ENCODE peak calls at places on chromosome 7, in seven cellular contexts. Y is foreskin keratinocyte, V is lung, O is natural killer cell, E is neural progenitor cell, F is Calu3, X is glutamatergic neuron. P is an unnamed sample.

GRCh38 chr7:157627646-157628045 is 290.8 kb downstream of the DNAJB6 start:
- DNase-seq in F (no peak), E (no peak), V (no peak), Y (no peak), X (no peak), O (no peak), P (no peak)

GRCh38 chr7:140062528-140063299 is at the start of gene PARP12:
- DNase-seq in V (peak), Y (peak), E (peak), O (peak), F (peak), X (peak), P (peak)

GRCh38 chr7:34011017-34011680 is 105.8 kb downstream of the BMPER start:
- DNase-seq in O (no peak), Y (no peak), V (no peak), E (no peak), F (no peak), X (no peak), P (no peak)

GRCh38 chr7:5627745-5628547 is 153.5 kb downstream of the RNF216 start:
- DNase-seq in F (no peak), Y (no peak), E (no peak), V (no peak), X (no peak), O (no peak), P (no peak)

GRCh38 chr7:152565731-152566130 is 110.2 kb downstream of the XRCC2 start:
- DNase-seq in O (no peak), F (no peak), E (no peak), Y (no peak), X (no peak), V (no peak), P (no peak)

GRCh38 chr7:17392846-17393245 is 94.4 kb downstream of the AHR start:
- DNase-seq in O (no peak), F (no peak), Y (no peak), E (no peak), V (no peak), X (no peak), P (no peak)

GRCh38 chr7:132298782-132299181 is 277.5 kb downstream of the PLXNA4 start:
- DNase-seq in V (no peak), E (no peak), O (no peak), F (no peak), Y (no peak), X (no peak), P (no peak)

GRCh38 chr7:13551503-13551902 is 438.0 kb downstream of the ETV1 start:
- DNase-seq in E (no peak), Y (no peak), F (no peak), V (no peak), O (no peak), X (no peak), P (no peak)

GRCh38 chr7:101216860-101217387 is 457 bp downstream of the PLOD3 start:
- DNase-seq in X (no peak), O (peak), F (no peak), E (peak), Y (no peak), V (no peak), P (no peak)

GRCh38 chr7:18429547-18429946 is 66.0 kb upstream of the HDAC9 start:
- DNase-seq in X (no peak), O (no peak), V (no peak), F (no peak), Y (peak), E (no peak), P (no peak)

GRCh38 chr7:30843741-30844482 is 67.7 kb upstream of the AQP1 start:
- DNase-seq in Y (no peak), F (no peak), X (no peak), V (no peak), E (no peak), O (no peak), P (no peak)

GRCh38 chr7:38283107-38283506 is 9.7 kb upstream of the TARP start:
- DNase-seq in O (no peak), X (no peak), F (no peak), E (no peak), Y (no peak), V (no peak), P (no peak)

GRCh38 chr7:28354601-28355062 is 57.7 kb upstream of the CREB5 start:
- DNase-seq in V (no peak), E (peak), F (peak), X (no peak), Y (peak), O (no peak), P (no peak)

GRCh38 chr7:36064676-36065075 is 88.4 kb upstream of the EEPD1 start:
- DNase-seq in Y (no peak), F (no peak), X (no peak), V (no peak), O (no peak), E (no peak), P (no peak)

GRCh38 chr7:49980414-49980813 is 112.6 kb downstream of the ZPBP start:
- DNase-seq in O (no peak), V (no peak), X (peak), F (no peak), E (peak), Y (no peak), P (no peak)

GRCh38 chr7:155001756-155002410 is 1.0 kb downstream of the PAXIP1 start:
- DNase-seq in Y (no peak), V (no peak), X (peak), O (no peak), F (peak), E (no peak), P (no peak)

GRCh38 chr7:149811221-149811620 is 27.0 kb upstream of the ZNF862 start:
- DNase-seq in E (no peak), X (no peak), O (no peak), Y (no peak), V (no peak), F (no peak), P (no peak)
- TF ChIP-seq CTCF in E (peak), X (no peak), O (no peak), Y (peak), V (no peak), F (no peak), P (no peak)

DNA sequence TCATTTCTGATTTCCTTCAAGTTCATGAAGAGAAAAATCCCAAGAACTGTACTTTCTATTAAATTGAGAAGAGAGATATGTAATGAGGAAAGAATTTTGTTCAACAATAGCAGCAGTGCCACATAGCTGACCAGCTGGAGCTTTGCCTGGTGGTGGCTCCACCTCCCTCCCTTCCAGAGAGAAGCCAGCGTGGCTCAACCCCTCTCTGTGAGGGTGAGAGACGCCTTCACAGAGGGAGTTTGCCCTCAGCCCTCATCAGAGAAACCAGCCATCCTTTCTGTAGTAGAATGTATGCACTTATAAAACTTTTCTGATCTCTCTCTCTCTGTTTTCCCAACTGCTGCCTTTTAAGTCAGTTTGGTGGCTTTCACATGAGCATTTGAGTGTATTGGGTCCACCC is 20.5 kb upstream of the COL1A2 start:
- DNase-seq in X (peak), Y (no peak), V (peak), E (peak), F (no peak), O (no peak), P (no peak)
- TF ChIP-seq CTCF in X (no peak), Y (no peak), V (no peak), E (no peak), F (no peak), O (no peak), P (no peak)

DNA sequence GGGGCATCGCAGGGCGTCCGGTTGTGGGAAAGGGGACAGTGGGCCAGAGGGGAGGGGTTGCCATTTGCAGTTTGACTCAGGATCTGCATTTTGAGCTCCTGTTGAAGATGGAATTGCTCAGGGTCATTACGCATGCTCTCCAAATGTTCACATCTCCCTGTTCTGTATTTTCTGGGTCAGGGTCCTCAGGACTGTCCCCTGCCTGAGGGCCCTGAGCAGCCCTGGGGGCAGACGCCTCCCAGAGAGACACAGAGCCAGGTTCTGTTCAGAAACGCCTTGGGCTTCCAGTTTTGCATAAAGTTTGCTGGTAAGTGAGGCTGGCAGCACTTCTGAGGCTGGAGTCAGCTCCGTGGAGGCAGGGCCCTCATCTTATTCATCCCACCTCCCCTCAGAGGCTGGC is 34.1 kb upstream of the NUB1 start:
- DNase-seq in V (no peak), X (no peak), E (no peak), O (no peak), F (no peak), Y (no peak), P (no peak)
- TF ChIP-seq CTCF in V (no peak), X (no peak), E (no peak), O (no peak), F (no peak), Y (no peak), P (no peak)

GRCh38 chr7:7766671-7767070 is 48.3 kb upstream of the RPA3 start:
- DNase-seq in E (no peak), O (no peak), F (no peak), X (no peak), V (no peak), Y (no peak), P (no peak)

GRCh38 chr7:7765422-7765821 is 47.0 kb upstream of the RPA3 start:
- DNase-seq in O (no peak), X (no peak), F (peak), E (no peak), Y (no peak), V (no peak), P (no peak)

GRCh38 chr7:7761974-7762769 is 43.8 kb upstream of the RPA3 start:
- DNase-seq in O (no peak), F (no peak), V (no peak), E (no peak), X (no peak), Y (peak), P (no peak)

GRCh38 chr7:7761340-7761973 is 43.0 kb upstream of the RPA3 start:
- DNase-seq in O (no peak), X (no peak), F (no peak), Y (no peak), E (no peak), V (no peak), P (no peak)

DNA sequence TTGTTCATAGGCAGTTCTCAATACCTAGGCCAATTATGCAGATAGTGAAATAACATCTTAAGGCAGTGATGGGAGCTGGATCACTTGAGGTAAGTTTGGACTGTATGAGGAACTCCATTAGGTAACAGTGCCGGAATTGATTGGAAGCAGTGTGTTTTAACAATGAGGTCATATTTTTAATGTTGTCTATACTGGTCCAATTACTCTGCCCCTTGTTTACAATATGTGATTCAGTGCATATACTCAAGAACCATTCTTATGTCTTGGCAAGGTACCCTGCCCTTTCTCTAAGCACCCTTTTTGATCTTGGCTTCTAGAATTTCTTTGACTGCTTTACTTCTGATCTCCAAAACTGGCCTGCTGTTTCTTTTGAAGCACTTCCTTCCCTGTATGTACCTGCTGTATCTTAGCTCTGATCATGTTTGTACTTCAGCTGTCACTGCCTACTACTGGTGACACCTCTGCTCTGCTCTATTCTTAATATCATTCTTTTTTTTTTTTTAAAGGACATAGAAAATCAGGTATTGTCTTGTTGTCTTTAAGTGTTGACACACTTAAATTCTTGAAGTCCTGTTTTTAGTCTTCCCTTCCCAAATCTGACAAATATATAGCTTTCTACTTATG is 46.2 kb upstream of the RPA3 start:
- DNase-seq in E (no peak), F (no peak), V (no peak), Y (no peak), O (no peak), X (no peak), P (no peak)
- TF ChIP-seq CTCF in E (no peak), F (no peak), V (no peak), Y (no peak), O (no peak), X (no peak), P (no peak)

GRCh38 chr7:3464900-3465622 is 164.0 kb downstream of the SDK1 start:
- DNase-seq in F (no peak), E (no peak), Y (no peak), V (no peak), X (no peak), O (no peak), P (no peak)

GRCh38 chr7:3459111-3459510 is 158.1 kb downstream of the SDK1 start:
- DNase-seq in O (no peak), E (no peak), X (no peak), F (no peak), V (no peak), Y (no peak), P (no peak)

GRCh38 chr7:3461923-3462322 is 160.9 kb downstream of the SDK1 start:
- DNase-seq in Y (no peak), E (no peak), X (no peak), V (no peak), F (no peak), O (no peak), P (no peak)

DNA sequence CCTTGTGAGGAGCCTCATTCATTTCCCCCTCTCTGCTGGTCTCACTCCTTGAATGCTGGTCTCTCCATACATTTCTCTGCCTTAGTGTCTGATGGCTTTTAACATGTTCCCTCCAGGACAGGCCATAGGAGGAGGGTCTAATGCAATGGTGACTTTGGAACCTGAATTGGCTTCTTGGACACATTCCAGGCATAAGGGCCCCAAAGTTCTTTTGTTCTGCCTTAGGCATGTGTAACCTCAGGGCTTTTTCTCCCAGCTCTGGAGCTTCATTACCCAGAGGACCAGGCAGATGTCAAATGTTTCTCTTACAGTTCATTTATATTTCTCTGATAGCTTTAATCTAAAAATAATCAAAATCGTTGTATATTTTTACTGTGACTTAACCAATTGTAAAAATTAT is 162.6 kb downstream of the SDK1 start:
- DNase-seq in V (no peak), Y (no peak), E (no peak), F (no peak), O (no peak), X (no peak), P (no peak)
- TF ChIP-seq CTCF in V (no peak), Y (no peak), E (no peak), F (no peak), O (no peak), X (no peak), P (no peak)

GRCh38 chr7:105932835-105933477 is 30.1 kb upstream of the CDHR3 start:
- DNase-seq in Y (peak), V (peak), O (no peak), X (no peak), E (peak), F (no peak), P (no peak)

GRCh38 chr7:105931179-105931578 is 31.9 kb upstream of the CDHR3 start:
- DNase-seq in F (no peak), V (no peak), O (no peak), Y (no peak), E (no peak), X (no peak), P (no peak)

GRCh38 chr7:105935250-105935649 is 27.8 kb upstream of the CDHR3 start:
- DNase-seq in O (no peak), E (no peak), X (no peak), Y (no peak), V (peak), F (peak), P (no peak)

GRCh38 chr7:105937411-105937810 is 25.7 kb upstream of the CDHR3 start:
- DNase-seq in O (no peak), F (no peak), V (no peak), E (no peak), X (no peak), Y (no peak), P (no peak)

DNA sequence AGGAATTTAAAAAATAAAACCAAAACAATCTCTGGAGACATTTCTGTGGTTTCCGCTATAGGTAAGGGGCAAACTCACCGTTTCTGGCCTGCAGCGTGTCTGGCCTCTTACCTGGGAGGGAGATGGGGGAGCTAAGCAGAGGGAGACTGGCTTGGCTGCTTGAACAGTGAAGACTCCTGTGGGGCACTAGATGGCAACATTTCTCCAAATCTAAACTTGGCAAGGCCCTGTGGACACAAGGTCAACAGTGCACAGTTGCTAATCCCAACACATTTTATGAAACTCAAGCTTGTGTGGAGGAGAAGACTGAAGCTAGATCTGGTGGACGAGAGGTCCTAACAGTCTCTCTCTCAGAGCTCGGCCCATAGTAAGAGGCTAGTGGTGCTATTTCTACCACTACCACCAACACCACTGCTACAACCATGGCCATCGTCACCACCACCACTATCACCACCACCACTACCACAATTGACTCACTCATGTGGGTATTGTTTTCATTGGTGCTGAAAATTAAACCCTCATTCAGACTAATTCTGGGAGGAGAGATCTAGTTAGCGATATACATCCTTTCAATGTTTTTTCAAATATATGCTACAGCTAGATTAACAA is 28.4 kb upstream of the CDHR3 start:
- DNase-seq in O (no peak), Y (no peak), V (peak), F (peak), X (no peak), E (peak), P (no peak)
- TF ChIP-seq CTCF in O (no peak), Y (peak), V (peak), F (no peak), X (no peak), E (peak), P (no peak)

GRCh38 chr7:105581066-105581811 is at the start of gene EFCAB10:
- DNase-seq in X (peak), Y (peak), E (peak), V (peak), O (no peak), F (peak), P (no peak)
- TF ChIP-seq CTCF in X (no peak), Y (no peak), E (peak), V (no peak), O (no peak), F (no peak), P (no peak)

GRCh38 chr7:48154792-48155413 is 16.4 kb upstream of the ABCA13 start:
- DNase-seq in F (peak), Y (peak), V (no peak), X (peak), E (peak), O (peak), P (no peak)
- TF ChIP-seq CTCF in F (peak), Y (peak), V (peak), X (peak), E (peak), O (peak), P (no peak)

GRCh38 chr7:81500631-81501030 is 269.2 kb downstream of the HGF start:
- DNase-seq in E (no peak), O (no peak), F (no peak), Y (peak), X (no peak), V (no peak), P (no peak)

GRCh38 chr7:81503771-81504170 is 266.1 kb downstream of the HGF start:
- DNase-seq in F (no peak), Y (no peak), V (no peak), X (no peak), O (no peak), E (no peak), P (no peak)

GRCh38 chr7:81499262-81500116 is 270.4 kb downstream of the HGF start:
- DNase-seq in X (no peak), V (no peak), F (peak), E (peak), Y (peak), O (no peak), P (no peak)

GRCh38 chr7:81503321-81503720 is 266.5 kb downstream of the HGF start:
- DNase-seq in E (no peak), F (no peak), Y (no peak), X (no peak), V (no peak), O (no peak), P (no peak)

DNA sequence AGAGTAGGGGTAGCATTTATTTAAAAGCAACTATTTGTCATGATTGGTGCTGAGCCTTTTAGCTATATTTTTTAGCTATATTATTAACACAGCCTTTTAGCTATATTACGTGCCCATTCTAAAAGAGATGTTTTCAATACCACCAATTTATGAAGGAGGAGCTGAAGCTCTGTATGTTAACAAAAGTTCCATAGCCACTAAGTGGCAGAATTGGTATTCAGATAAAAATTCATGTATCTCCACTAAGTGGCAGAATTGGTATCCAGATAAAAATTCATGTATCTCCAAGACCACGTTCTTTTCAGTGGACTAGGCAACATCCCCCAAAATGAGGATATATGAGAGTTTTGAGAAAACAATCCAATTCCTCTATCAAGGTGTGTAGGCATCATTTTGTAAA is 268.6 kb downstream of the HGF start:
- DNase-seq in X (no peak), E (no peak), Y (no peak), V (no peak), O (no peak), F (no peak), P (no peak)
- TF ChIP-seq CTCF in X (no peak), E (peak), Y (peak), V (no peak), O (no peak), F (no peak), P (no peak)

GRCh38 chr7:25579688-25580075 is 351.4 kb upstream of the NPVF start:
- DNase-seq in Y (no peak), O (no peak), X (no peak), V (no peak), F (no peak), E (no peak), P (no peak)

GRCh38 chr7:25578991-25579687 is 350.9 kb upstream of the NPVF start:
- DNase-seq in E (no peak), F (no peak), Y (no peak), O (no peak), X (no peak), V (no peak), P (no peak)

GRCh38 chr7:25583655-25584054 is 355.4 kb upstream of the NPVF start:
- DNase-seq in O (no peak), V (no peak), F (no peak), X (no peak), Y (no peak), E (no peak), P (no peak)

GRCh38 chr7:25584557-25584956 is 356.3 kb upstream of the NPVF start:
- DNase-seq in F (no peak), V (no peak), O (no peak), E (no peak), Y (no peak), X (no peak), P (no peak)

GRCh38 chr7:25580156-25580555 is 351.9 kb upstream of the NPVF start:
- DNase-seq in Y (no peak), X (no peak), E (no peak), F (no peak), V (no peak), O (no peak), P (no peak)
- TF ChIP-seq CTCF in Y (no peak), X (no peak), E (no peak), F (no peak), V (no peak), O (no peak), P (no peak)

P was measured in activated B cell treated with CpG ODN at 0.5 μM for 24 hours.